ENCODE peak calls at places on chromosome X, in five cellular contexts. J is activated gamma-delta T cell treated with Interleukin-2 at 50 U/mL for 16 hours; T is activated T-cell treated with anti-CD3 and anti-CD28 coated beads, Interleukin-2, amount 50 U/mL, for 4 hours; U is EL; O is cardiac muscle cell. C is an unnamed sample.

GRCh38 chrX:136147966-136148365 is 633 bp downstream of the FHL1 start:
- DNase-seq in J (no peak), T (no peak), U (no peak), O (no peak), C (no peak)

GRCh38 chrX:153685751-153686676 is 1.7 kb upstream of the SLC6A8 start:
- DNase-seq in J (no peak), T (no peak), U (no peak), O (no peak), C (no peak)

GRCh38 chrX:16711219-16712115 is 1.0 kb downstream of the CTPS2 start:
- DNase-seq in J (no peak), T (no peak), U (no peak), O (peak), C (peak)

GRCh38 chrX:118459494-118459893 is 36.1 kb upstream of the DOCK11 start:
- DNase-seq in J (no peak), T (no peak), U (peak), O (peak), C (peak)

GRCh38 chrX:17456526-17456925 is 81.5 kb downstream of the NHS start:
- DNase-seq in J (no peak), T (no peak), U (no peak), O (no peak), C (no peak)

GRCh38 chrX:18424482-18425198 is 768 bp upstream of the CDKL5 start:
- DNase-seq in J (peak), T (no peak), U (peak), O (peak), C (no peak)

GRCh38 chrX:12946838-12947544 is 27.9 kb upstream of the TMSB4X start:
- DNase-seq in J (peak), T (peak), U (peak), O (peak), C (peak)

GRCh38 chrX:44871114-44871645 is 1.8 kb upstream of the KDM6A start:
- DNase-seq in J (no peak), T (no peak), U (no peak), O (no peak), C (no peak)

GRCh38 chrX:23784487-23785301 is 1.7 kb downstream of the SAT1 start:
- DNase-seq in J (no peak), T (no peak), U (peak), O (no peak), C (no peak)

GRCh38 chrX:9383655-9384054 is 81.2 kb upstream of the TBL1X start:
- DNase-seq in J (no peak), T (no peak), U (no peak), O (no peak), C (peak)

GRCh38 chrX:8914636-8915035 is 113.5 kb upstream of the FAM9A start:
- DNase-seq in J (no peak), T (no peak), U (no peak), O (no peak), C (no peak)

GRCh38 chrX:15269618-15270521 is at the start of gene ASB9:
- DNase-seq in J (peak), T (no peak), U (peak), O (peak), C (no peak)

GRCh38 chrX:66074920-66075879 is 35.3 kb upstream of the VSIG4 start:
- DNase-seq in J (peak), T (peak), U (peak), O (no peak), C (peak)

GRCh38 chrX:3145716-3146115 is 104.4 kb downstream of the ARSF start:
- DNase-seq in J (no peak), T (no peak), U (no peak), O (no peak), C (no peak)

GRCh38 chrX:152876931-152877840 is 20.7 kb upstream of the ZNF185 start:
- DNase-seq in J (no peak), T (no peak), U (no peak), O (no peak), C (no peak)

C was measured in immature natural killer cell.